ENCODE peak calls at places on chromosomes 2 and 18, in five cellular contexts. H, J, G, K and R are unnamed samples.

GRCh38 chr2:232898592-232899541 is 28.8 kb downstream of the SNORC start:
- DNase-seq in G (no peak), J (no peak), H (no peak), K (peak), R (peak)

GRCh38 chr18:45374878-45375630 is 240.2 kb upstream of the SLC14A2 start:
- DNase-seq in H (no peak), G (no peak), K (no peak), J (no peak), R (no peak)

GRCh38 chr18:79275461-79275860 is 120.3 kb upstream of the NFATC1 start:
- DNase-seq in G (no peak), K (no peak), J (no peak), H (no peak), R (no peak)

GRCh38 chr2:191321861-191322662 is 76.9 kb downstream of the MYO1B start:
- DNase-seq in G (no peak), K (peak), H (peak), J (no peak), R (peak)

GRCh38 chr2:204681412-204681811 is 136.1 kb downstream of the PARD3B start:
- DNase-seq in G (no peak), K (no peak), H (no peak), J (no peak), R (peak)

GRCh38 chr2:1611886-1612285 is 132.4 kb downstream of the PXDN start:
- DNase-seq in H (no peak), K (no peak), G (no peak), J (no peak), R (no peak)

GRCh38 chr18:41060967-41061366 is 894.1 kb upstream of the PIK3C3 start:
- DNase-seq in J (no peak), K (no peak), H (no peak), G (no peak), R (no peak)

GRCh38 chr2:107009275-107009674 is 123.3 kb upstream of the ST6GAL2 start:
- DNase-seq in K (no peak), G (no peak), H (no peak), J (no peak), R (no peak)

GRCh38 chr2:47644351-47644750 is 138.6 kb upstream of the MSH6 start:
- DNase-seq in J (no peak), H (no peak), K (no peak), G (no peak), R (no peak)

GRCh38 chr2:136019304-136019703 is 33.9 kb upstream of the DARS1 start:
- DNase-seq in H (no peak), K (no peak), G (no peak), J (no peak), R (no peak)

GRCh38 chr2:57549642-57550102 is 496.9 kb upstream of the VRK2 start:
- DNase-seq in H (no peak), G (no peak), K (no peak), J (no peak), R (peak)

GRCh38 chr2:223087466-223087865 is 35.5 kb downstream of the KCNE4 start:
- DNase-seq in H (no peak), K (no peak), G (no peak), J (no peak), R (no peak)

GRCh38 chr2:171522057-171522803 is at the start of gene CYBRD1:
- DNase-seq in K (peak), J (no peak), G (no peak), H (peak), R (peak)

GRCh38 chr2:64448069-64448468 is 5.9 kb upstream of the LGALSL start:
- DNase-seq in K (no peak), H (no peak), G (no peak), J (no peak), R (no peak)

GRCh38 chr2:173934895-173935294 is 30.3 kb downstream of the SP3 start:
- DNase-seq in H (no peak), G (no peak), J (no peak), K (no peak), R (no peak)

GRCh38 chr2:241112592-241112991 is 10.5 kb upstream of the MTERF4 start:
- DNase-seq in K (no peak), G (no peak), H (no peak), J (no peak), R (no peak)

GRCh38 chr2:233711312-233712008 is 1.2 kb upstream of the UGT1A5 start:
- DNase-seq in J (no peak), H (peak), G (peak), K (peak), R (peak)

GRCh38 chr18:58087928-58088722 is 44.1 kb downstream of the NEDD4L start:
- DNase-seq in H (no peak), J (no peak), K (no peak), G (no peak), R (no peak)

GRCh38 chr2:3827673-3828575 is 124.5 kb downstream of the DCDC2C start:
- DNase-seq in K (peak), J (no peak), H (no peak), G (no peak), R (no peak)

GRCh38 chr2:71831208-71831577 is 316.5 kb downstream of the CYP26B1 start:
- DNase-seq in K (peak), H (no peak), G (no peak), J (peak), R (peak)

GRCh38 chr2:160282063-160282580 is 82.0 kb upstream of the ITGB6 start:
- DNase-seq in H (no peak), J (no peak), K (no peak), G (no peak), R (no peak)

GRCh38 chr2:136323212-136323611 is 205.3 kb upstream of the CXCR4 start:
- DNase-seq in K (no peak), G (no peak), J (no peak), H (no peak), R (no peak)

GRCh38 chr2:124402274-124402673 is 377.2 kb downstream of the CNTNAP5 start:
- DNase-seq in H (no peak), G (no peak), J (no peak), K (no peak), R (no peak)

GRCh38 chr2:158650646-158651357 is 144.3 kb upstream of the DAPL1 start:
- DNase-seq in H (no peak), G (no peak), K (no peak), J (no peak), R (no peak)

GRCh38 chr2:72330673-72331072 is 183.0 kb upstream of the CYP26B1 start:
- DNase-seq in K (no peak), J (no peak), H (no peak), G (no peak), R (no peak)

GRCh38 chr2:171793691-171794678 is 100.1 kb downstream of the SLC25A12 start:
- DNase-seq in G (no peak), J (no peak), H (no peak), K (no peak), R (peak)

GRCh38 chr2:173752152-173752551 is 213.0 kb downstream of the SP3 start:
- DNase-seq in K (no peak), H (no peak), J (no peak), G (no peak), R (peak)

GRCh38 chr2:19256239-19256638 is 102.2 kb downstream of the OSR1 start:
- DNase-seq in J (peak), H (no peak), K (peak), G (no peak), R (peak)

GRCh38 chr18:10842821-10843220 is 306.5 kb downstream of the PIEZO2 start:
- DNase-seq in H (no peak), G (no peak), J (no peak), K (no peak), R (no peak)

GRCh38 chr2:234593636-234594035 is 96.8 kb upstream of the ARL4C start:
- DNase-seq in J (no peak), K (peak), H (no peak), G (no peak), R (peak)

GRCh38 chr18:36379426-36379984 is 82.0 kb downstream of the FHOD3 start:
- DNase-seq in J (no peak), H (no peak), K (no peak), G (no peak), R (no peak)

GRCh38 chr2:238462782-238463396 is 36.2 kb downstream of the ASB1 start:
- DNase-seq in J (peak), H (no peak), G (no peak), K (no peak), R (peak)